ENCODE peak calls at places on chromosomes 5 and 9, in ten cellular contexts. F is colonic mucosa, S is vagina, R is lung, C is neural progenitor cell, X is substantia nigra, M is transverse colon, P is hepatocyte, I is aorta, L is osteoblast. U is an unnamed sample.

GRCh38 chr9:99556998-99557397 is 264.7 kb upstream of the NR4A3 start:
- DNase-seq in F (no peak), S (no peak), R (no peak), C (no peak), X (no peak), M (no peak), P (no peak), I (no peak), L (peak), U (no peak)

GRCh38 chr5:172848419-172848818 is 14.4 kb downstream of the ERGIC1 start:
- DNase-seq in F (no peak), S (no peak), R (no peak), C (no peak), X (no peak), M (peak), P (no peak), I (no peak), L (no peak), U (no peak)

GRCh38 chr5:140174472-140175366 is at the start of gene CYSTM1:
- DNase-seq in F (peak), S (peak), R (peak), C (peak), X (peak), M (peak), P (peak), I (peak), L (peak), U (peak)

GRCh38 chr9:129500166-129500862 is 120.6 kb downstream of the C9orf50 start:
- DNase-seq in F (no peak), S (no peak), R (no peak), C (peak), X (no peak), M (no peak), P (peak), I (no peak), L (peak), U (peak)

GRCh38 chr9:31996331-31996730 is 388.1 kb upstream of the ACO1 start:
- DNase-seq in F (no peak), S (no peak), R (no peak), C (peak), X (no peak), M (no peak), P (no peak), I (no peak), L (no peak), U (peak)

GRCh38 chr5:39178171-39178570 is 41.2 kb downstream of the FYB1 start:
- DNase-seq in F (no peak), S (no peak), R (no peak), C (no peak), X (no peak), M (no peak), P (no peak), I (no peak), L (no peak), U (peak)

GRCh38 chr9:4334439-4334838 is 34.6 kb upstream of the GLIS3 start:
- DNase-seq in F (peak), S (no peak), R (peak), C (no peak), X (peak), M (peak), P (peak), I (no peak), L (no peak), U (no peak)

GRCh38 chr5:75356719-75357118 is 19.7 kb downstream of the HMGCR start:
- DNase-seq in F (no peak), S (no peak), R (no peak), C (no peak), X (no peak), M (no peak), P (no peak), I (no peak), L (no peak), U (no peak)

GRCh38 chr5:65108786-65109743 is 340.3 kb downstream of the CWC27 start:
- DNase-seq in F (no peak), S (no peak), R (no peak), C (no peak), X (no peak), M (no peak), P (no peak), I (no peak), L (peak), U (no peak)

GRCh38 chr9:106288689-106289088 is 574.3 kb upstream of the ZNF462 start:
- DNase-seq in F (no peak), S (no peak), R (no peak), C (no peak), X (no peak), M (no peak), P (no peak), I (no peak), L (no peak), U (no peak)

GRCh38 chr9:136640176-136641086 is 22.3 kb upstream of the EGFL7 start:
- DNase-seq in F (no peak), S (no peak), R (no peak), C (no peak), X (no peak), M (no peak), P (no peak), I (peak), L (no peak), U (no peak)

GRCh38 chr5:59814563-59814872 is 79.0 kb downstream of the PDE4D start:
- DNase-seq in F (no peak), S (no peak), R (no peak), C (peak), X (no peak), M (no peak), P (no peak), I (no peak), L (no peak), U (no peak)

GRCh38 chr5:398475-399295 is 44.3 kb upstream of the EXOC3 start:
- DNase-seq in F (peak), S (peak), R (no peak), C (no peak), X (no peak), M (no peak), P (peak), I (peak), L (no peak), U (no peak)

GRCh38 chr9:33884856-33885701 is 68.1 kb downstream of the UBE2R2 start:
- DNase-seq in F (peak), S (no peak), R (peak), C (no peak), X (no peak), M (peak), P (peak), I (no peak), L (peak), U (peak)

GRCh38 chr5:78283802-78284201 is 10.7 kb downstream of the AP3B1 start:
- DNase-seq in F (no peak), S (no peak), R (no peak), C (no peak), X (no peak), M (no peak), P (no peak), I (no peak), L (no peak), U (no peak)

GRCh38 chr5:132224721-132225120 is 2.9 kb downstream of the P4HA2 start:
- DNase-seq in F (no peak), S (no peak), R (peak), C (no peak), X (no peak), M (peak), P (no peak), I (no peak), L (no peak), U (no peak)

GRCh38 chr5:147547730-147548129 is 37.9 kb upstream of the DPYSL3 start:
- DNase-seq in F (no peak), S (no peak), R (no peak), C (no peak), X (no peak), M (no peak), P (no peak), I (peak), L (peak), U (no peak)

GRCh38 chr5:173016621-173017046 is 33.1 kb downstream of the ATP6V0E1 start:
- DNase-seq in F (no peak), S (peak), R (no peak), C (no peak), X (no peak), M (no peak), P (peak), I (no peak), L (peak), U (no peak)

GRCh38 chr5:68252678-68253520 is 37.3 kb downstream of the PIK3R1 start:
- DNase-seq in F (peak), S (no peak), R (peak), C (peak), X (no peak), M (peak), P (peak), I (peak), L (peak), U (peak)

GRCh38 chr5:52989781-52990530 is 804 bp downstream of the ITGA2 start:
- DNase-seq in F (peak), S (no peak), R (peak), C (peak), X (no peak), M (peak), P (peak), I (peak), L (peak), U (peak)

GRCh38 chr5:51395666-51396356 is 12.6 kb downstream of the ISL1 start:
- DNase-seq in F (no peak), S (no peak), R (no peak), C (no peak), X (no peak), M (no peak), P (no peak), I (no peak), L (no peak), U (no peak)

DNA sequence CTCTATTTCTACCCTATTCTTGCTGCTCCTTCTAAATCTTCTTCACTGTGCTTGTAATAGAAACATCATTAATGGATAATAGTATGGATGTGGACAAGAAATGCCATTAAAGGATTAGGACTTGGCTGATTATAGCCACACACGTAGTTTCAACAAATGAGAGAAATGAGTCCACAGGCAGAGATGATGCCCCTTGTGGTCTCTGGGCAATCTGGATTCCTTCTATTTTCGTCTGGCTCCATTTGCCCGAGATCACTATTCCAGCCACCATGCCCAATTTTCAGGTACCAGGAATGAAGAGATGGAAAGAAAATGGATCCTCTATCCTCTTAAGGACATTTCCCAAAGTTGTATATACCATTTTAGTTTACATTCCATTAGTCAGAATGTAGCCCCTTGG is 13.2 kb downstream of the VLDLR start:
- DNase-seq in F (no peak), S (no peak), R (no peak), C (no peak), X (no peak), M (no peak), P (no peak), I (no peak), L (no peak), U (no peak)
- H3K27ac ChIP-seq in F (no peak), S (no peak), R (no peak), C (no peak), X (peak), M (no peak), P (no peak), I (no peak), L (no peak), U (no peak)

GRCh38 chr9:79173932-79174331 is 397.8 kb upstream of the TLE4 start:
- DNase-seq in F (no peak), S (no peak), R (no peak), C (no peak), X (no peak), M (no peak), P (no peak), I (no peak), L (no peak), U (no peak)
- H3K27ac ChIP-seq in F (no peak), S (no peak), R (no peak), C (no peak), X (no peak), M (no peak), P (no peak), I (no peak), L (no peak), U (no peak)

GRCh38 chr5:180815241-180816031 is 12.8 kb upstream of the MGAT1 start:
- DNase-seq in F (no peak), S (peak), R (no peak), C (no peak), X (no peak), M (no peak), P (no peak), I (no peak), L (no peak), U (no peak)
- H3K27ac ChIP-seq in F (peak), S (peak), R (peak), C (no peak), X (peak), M (peak), P (peak), I (no peak), L (no peak), U (no peak)

GRCh38 chr5:119273391-119273839 is 82.4 kb upstream of the TNFAIP8 start:
- DNase-seq in F (no peak), S (no peak), R (no peak), C (no peak), X (no peak), M (no peak), P (no peak), I (peak), L (no peak), U (no peak)
- H3K27ac ChIP-seq in F (peak), S (no peak), R (no peak), C (no peak), X (no peak), M (peak), P (peak), I (peak), L (no peak), U (no peak)